ENCODE peak calls at places on chromosomes 2 and 18, in four cellular contexts. P is Panc1, U is heart left ventricle, V is A549. N is an unnamed sample.

GRCh38 chr2:172084734-172085459 is 410 bp upstream of the DLX1 start:
- DNase-seq in P (no peak), U (peak), V (peak), N (peak)

GRCh38 chr2:64602436-64602835 is 51.3 kb downstream of the SERTAD2 start:
- DNase-seq in P (no peak), U (no peak), V (no peak), N (no peak)

GRCh38 chr18:26547302-26548143 is 830 bp downstream of the KCTD1 start:
- DNase-seq in P (no peak), U (peak), V (peak), N (peak)

GRCh38 chr18:9596257-9596656 is 18.1 kb downstream of the PPP4R1 start:
- DNase-seq in P (no peak), U (no peak), V (no peak), N (no peak)

GRCh38 chr2:39140322-39140847 is 19.5 kb upstream of the SOS1 start:
- DNase-seq in P (no peak), U (no peak), V (no peak), N (no peak)

GRCh38 chr2:111157798-111158197 is 37.1 kb downstream of the BCL2L11 start:
- DNase-seq in P (no peak), U (no peak), V (no peak), N (no peak)

GRCh38 chr18:32798209-32798960 is 25.6 kb upstream of the KLHL14 start:
- DNase-seq in P (no peak), U (no peak), V (no peak), N (no peak)

GRCh38 chr2:191012845-191013616 is 940 bp downstream of the STAT1 start:
- DNase-seq in P (no peak), U (no peak), V (peak), N (no peak)

GRCh38 chr2:241466230-241466629 is 42.2 kb downstream of the STK25 start:
- DNase-seq in P (no peak), U (no peak), V (no peak), N (no peak)

GRCh38 chr18:39596891-39597290 is 2031.3 kb upstream of the CELF4 start:
- DNase-seq in P (no peak), U (no peak), V (no peak), N (no peak)

GRCh38 chr2:168149431-168149830 is 98.0 kb downstream of the STK39 start:
- DNase-seq in P (no peak), U (no peak), V (no peak), N (no peak)

GRCh38 chr18:1488957-1489356 is 584.3 kb downstream of the ADCYAP1 start:
- DNase-seq in P (no peak), U (no peak), V (no peak), N (no peak)

GRCh38 chr2:85796549-85797262 is 42.9 kb downstream of the ATOH8 start:
- DNase-seq in P (no peak), U (peak), V (no peak), N (no peak)

GRCh38 chr18:2932247-2933181 is 80.4 kb downstream of the LPIN2 start:
- DNase-seq in P (peak), U (no peak), V (peak), N (peak)

GRCh38 chr2:39008663-39009062 is 112.2 kb downstream of the SOS1 start:
- DNase-seq in P (no peak), U (no peak), V (no peak), N (no peak)

GRCh38 chr18:3048121-3048520 is 35.2 kb upstream of the LPIN2 start:
- DNase-seq in P (no peak), U (no peak), V (no peak), N (no peak)

GRCh38 chr18:73975266-73975665 is 172.4 kb downstream of the FBXO15 start:
- DNase-seq in P (no peak), U (no peak), V (no peak), N (no peak)

GRCh38 chr18:58726671-58727070 is 55.4 kb downstream of the MALT1 start:
- DNase-seq in P (no peak), U (no peak), V (no peak), N (no peak)

GRCh38 chr2:1774929-1775328 is 30.6 kb upstream of the PXDN start:
- DNase-seq in P (no peak), U (no peak), V (no peak), N (no peak)

GRCh38 chr18:8307960-8308359 is 301.3 kb upstream of the RAB12 start:
- DNase-seq in P (no peak), U (no peak), V (no peak), N (no peak)

GRCh38 chr2:10877691-10878111 is 34.0 kb upstream of the KCNF1 start:
- DNase-seq in P (no peak), U (no peak), V (no peak), N (no peak)

GRCh38 chr18:12744103-12744502 is 41.3 kb downstream of the PSMG2 start:
- DNase-seq in P (peak), U (no peak), V (peak), N (peak)

GRCh38 chr18:49038423-49038822 is 87.7 kb upstream of the SMAD7 start:
- DNase-seq in P (no peak), U (no peak), V (no peak), N (no peak)

GRCh38 chr18:27411911-27412310 is 226.8 kb upstream of the CHST9 start:
- DNase-seq in P (no peak), U (no peak), V (no peak), N (no peak)

GRCh38 chr2:102001767-102002142 is 10.0 kb downstream of the IL1R2 start:
- DNase-seq in P (no peak), U (no peak), V (no peak), N (no peak)

GRCh38 chr2:215466097-215466909 is 30.4 kb upstream of the FN1 start:
- DNase-seq in P (no peak), U (peak), V (no peak), N (no peak)

GRCh38 chr2:204339212-204339715 is 206.0 kb upstream of the PARD3B start:
- DNase-seq in P (no peak), U (no peak), V (no peak), N (no peak)

GRCh38 chr2:204337638-204338037 is 207.6 kb upstream of the PARD3B start:
- DNase-seq in P (no peak), U (no peak), V (no peak), N (no peak)

GRCh38 chr2:204341887-204342276 is 203.4 kb upstream of the PARD3B start:
- DNase-seq in P (no peak), U (no peak), V (no peak), N (no peak)

GRCh38 chr2:204343685-204344084 is 201.6 kb upstream of the PARD3B start:
- DNase-seq in P (no peak), U (no peak), V (no peak), N (no peak)

GRCh38 chr2:204340511-204340910 is 204.8 kb upstream of the PARD3B start:
- DNase-seq in P (no peak), U (no peak), V (no peak), N (no peak)
- H3K4me3 ChIP-seq in P (no peak), U (no peak), V (no peak), N (no peak)

GRCh38 chr2:197011777-197012641 is 85.5 kb upstream of the PGAP1 start:
- DNase-seq in P (no peak), U (peak), V (peak), N (no peak)

GRCh38 chr2:197010200-197011020 is 83.9 kb upstream of the PGAP1 start:
- DNase-seq in P (no peak), U (no peak), V (no peak), N (no peak)

GRCh38 chr2:197008229-197008628 is 81.7 kb upstream of the PGAP1 start:
- DNase-seq in P (no peak), U (no peak), V (no peak), N (no peak)

GRCh38 chr2:197011033-197011432 is 84.5 kb upstream of the PGAP1 start:
- DNase-seq in P (no peak), U (no peak), V (no peak), N (no peak)

DNA sequence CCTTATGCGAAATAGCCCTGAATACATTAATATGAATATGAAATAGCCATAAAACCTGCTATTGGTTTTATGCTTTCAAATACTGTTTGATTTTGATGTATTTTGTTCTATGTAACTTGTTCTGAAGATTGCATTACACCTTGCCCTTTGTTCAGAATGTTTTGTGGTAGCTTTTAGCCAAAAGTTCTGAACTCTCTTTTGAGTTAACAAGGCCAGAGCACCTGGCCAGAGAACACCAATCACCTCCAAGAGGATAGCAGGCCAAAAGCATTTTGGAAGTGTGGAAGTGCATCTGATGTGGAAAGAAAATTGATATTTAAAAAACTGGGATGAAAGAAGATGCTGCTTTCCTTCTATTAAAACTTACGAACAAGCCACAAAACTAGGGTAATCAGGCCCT is 86.6 kb upstream of the PGAP1 start:
- DNase-seq in P (no peak), U (no peak), V (no peak), N (no peak)
- H3K27ac ChIP-seq in P (no peak), U (no peak), V (no peak), N (no peak)

GRCh38 chr2:143435112-143435511 is 305.9 kb downstream of the ARHGAP15 start:
- DNase-seq in P (no peak), U (no peak), V (no peak), N (no peak)
- H3K4me3 ChIP-seq in P (no peak), U (peak), V (no peak), N (no peak)

DNA sequence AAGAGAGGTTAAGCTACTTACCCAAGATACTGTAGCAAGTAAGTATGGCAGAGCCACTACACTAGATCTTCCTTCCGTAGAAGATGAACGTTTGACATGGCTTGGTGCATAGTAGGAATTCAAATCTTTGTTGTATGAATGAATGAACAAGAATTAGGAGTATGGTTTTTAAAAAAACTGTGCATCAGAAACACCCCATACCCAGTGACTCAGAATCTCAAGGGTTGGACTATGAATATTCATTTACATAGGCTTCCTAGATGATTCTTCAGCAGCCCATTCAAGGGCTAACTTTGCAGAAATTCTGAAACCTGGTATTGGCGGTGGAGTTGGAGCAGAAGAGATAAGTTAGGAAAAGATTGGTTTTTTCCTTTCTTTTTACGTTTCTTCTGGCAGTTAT is 5.4 kb downstream of the ACTR3 start:
- DNase-seq in P (no peak), U (no peak), V (no peak), N (no peak)
- H3K27ac ChIP-seq in P (peak), U (no peak), V (peak), N (no peak)

GRCh38 chr2:161729-162128 is 102.1 kb downstream of the SH3YL1 start:
- DNase-seq in P (no peak), U (no peak), V (no peak), N (no peak)

GRCh38 chr2:166382-166781 is 97.5 kb downstream of the SH3YL1 start:
- DNase-seq in P (no peak), U (no peak), V (no peak), N (no peak)

GRCh38 chr2:165530-165929 is 98.3 kb downstream of the SH3YL1 start:
- DNase-seq in P (no peak), U (no peak), V (no peak), N (no peak)

GRCh38 chr2:162473-163135 is 101.2 kb downstream of the SH3YL1 start:
- DNase-seq in P (no peak), U (no peak), V (no peak), N (no peak)
- H3K4me3 ChIP-seq in P (no peak), U (no peak), V (no peak), N (no peak)

GRCh38 chr2:36356199-36356989 is 816 bp downstream of the CRIM1 start:
- DNase-seq in P (no peak), U (peak), V (no peak), N (no peak)

GRCh38 chr2:36356990-36357505 is 1.5 kb downstream of the CRIM1 start:
- DNase-seq in P (no peak), U (peak), V (no peak), N (no peak)

GRCh38 chr2:36354816-36355156 is 792 bp upstream of the CRIM1 start:
- DNase-seq in P (no peak), U (no peak), V (no peak), N (no peak)

GRCh38 chr2:36355157-36355889 is at the start of gene CRIM1:
- DNase-seq in P (no peak), U (peak), V (peak), N (peak)

DNA sequence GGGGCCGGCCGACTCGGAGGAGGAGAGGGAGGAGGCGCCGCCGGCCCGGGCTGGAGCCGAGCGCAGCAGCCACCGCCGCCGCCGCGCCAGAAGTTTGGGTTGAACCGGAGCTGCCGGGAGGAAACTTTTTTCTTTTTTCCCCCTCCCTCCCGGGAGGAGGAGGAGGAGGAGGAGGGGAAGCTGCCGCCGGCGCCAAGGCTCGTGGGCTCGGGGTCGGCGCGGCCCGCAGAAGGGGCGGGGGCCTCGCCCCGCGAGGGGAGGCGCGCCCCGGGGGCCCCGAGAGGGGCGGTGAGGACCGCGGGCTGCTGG is 266 bp downstream of the CRIM1 start:
- DNase-seq in P (no peak), U (no peak), V (no peak), N (no peak)
- H3K27ac ChIP-seq in P (no peak), U (peak), V (peak), N (no peak)

GRCh38 chr2:107712857-107713256 is 113.8 kb upstream of the RGPD4 start:
- DNase-seq in P (no peak), U (no peak), V (no peak), N (no peak)
- H3K4me3 ChIP-seq in P (peak), U (no peak), V (no peak), N (peak)

DNA sequence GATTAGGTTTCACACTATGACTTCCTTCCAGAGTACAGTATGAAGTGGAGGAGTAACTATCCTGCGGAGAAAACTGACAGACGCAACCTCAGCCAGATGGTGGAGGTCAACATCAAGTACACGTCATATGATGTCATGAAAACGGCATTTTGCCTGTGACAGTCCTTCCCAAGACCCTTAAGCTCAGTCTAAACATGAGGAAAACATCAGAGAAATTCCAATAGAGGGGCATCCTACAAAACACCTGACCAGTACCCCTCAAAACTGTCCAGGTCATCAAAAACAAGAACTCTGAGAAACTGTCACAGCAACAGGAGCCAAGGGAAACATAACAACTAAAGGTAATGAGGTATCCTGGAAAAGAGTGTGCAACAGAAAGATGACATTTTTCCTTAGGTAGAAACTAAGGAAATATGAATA is 1.7 kb downstream of the RNU4ATAC start:
- DNase-seq in P (no peak), U (no peak), V (peak), N (peak)
- H3K27ac ChIP-seq in P (peak), U (peak), V (peak), N (no peak)

GRCh38 chr2:42125887-42126594 is 43.1 kb upstream of the EML4 start:
- DNase-seq in P (no peak), U (no peak), V (no peak), N (no peak)

GRCh38 chr2:42129487-42129852 is 39.7 kb upstream of the EML4 start:
- DNase-seq in P (no peak), U (no peak), V (no peak), N (no peak)

GRCh38 chr2:42129947-42130346 is 39.2 kb upstream of the EML4 start:
- DNase-seq in P (no peak), U (no peak), V (no peak), N (no peak)

GRCh38 chr2:42128731-42129486 is 40.2 kb upstream of the EML4 start:
- DNase-seq in P (no peak), U (no peak), V (no peak), N (peak)

GRCh38 chr2:42127425-42128424 is 41.4 kb upstream of the EML4 start:
- DNase-seq in P (no peak), U (no peak), V (no peak), N (no peak)
- H3K4me3 ChIP-seq in P (peak), U (no peak), V (no peak), N (no peak)

N was measured in AG04450.